ENCODE peak calls at places on chromosomes 6 and 20, in six cellular contexts. One of them, this sample, is unnamed.

GRCh38 chr20:419556-420168 is 11.6 kb downstream of the RBCK1 start:
- DNase-seq in fibroblast of mammary gland: no peak
- DNase-seq in progenitor cell of endocrine pancreas: no peak
- DNase-seq in T-helper 9 cell: no peak
- DNase-seq in CD4-positive, alpha-beta memory T cell: no peak
- DNase-seq in HT-29: peak; percentile 93
- DNase-seq in this sample: no peak

GRCh38 chr6:129567374-129567773 is 142.6 kb downstream of the ARHGAP18 start:
- DNase-seq in HT-29: peak; percentile 39
- DNase-seq in fibroblast of mammary gland: peak; percentile 52
- DNase-seq in CD4-positive, alpha-beta memory T cell: peak; percentile 2
- DNase-seq in progenitor cell of endocrine pancreas: no peak
- DNase-seq in T-helper 9 cell: no peak
- DNase-seq in this sample: no peak

GRCh38 chr6:219641-220198 is 72.6 kb upstream of the DUSP22 start:
- DNase-seq in fibroblast of mammary gland: peak; percentile 63
- DNase-seq in CD4-positive, alpha-beta memory T cell: no peak
- DNase-seq in T-helper 9 cell: no peak
- DNase-seq in HT-29: no peak
- DNase-seq in progenitor cell of endocrine pancreas: no peak
- DNase-seq in this sample: no peak

GRCh38 chr6:146546440-146546839 is 2.8 kb downstream of the RAB32 start:
- DNase-seq in HT-29: no peak
- DNase-seq in T-helper 9 cell: no peak
- DNase-seq in fibroblast of mammary gland: peak; percentile 86
- DNase-seq in progenitor cell of endocrine pancreas: no peak
- DNase-seq in CD4-positive, alpha-beta memory T cell: no peak
- DNase-seq in this sample: no peak

GRCh38 chr6:28810655-28811053 is 113.1 kb downstream of the TRIM27 start:
- DNase-seq in T-helper 9 cell: no peak
- DNase-seq in fibroblast of mammary gland: no peak
- DNase-seq in HT-29: no peak
- DNase-seq in CD4-positive, alpha-beta memory T cell: no peak
- DNase-seq in progenitor cell of endocrine pancreas: no peak
- DNase-seq in this sample: no peak

GRCh38 chr20:53146201-53146891 is 174.2 kb downstream of the TSHZ2 start:
- DNase-seq in CD4-positive, alpha-beta memory T cell: no peak
- DNase-seq in progenitor cell of endocrine pancreas: no peak
- DNase-seq in HT-29: no peak
- DNase-seq in T-helper 9 cell: no peak
- DNase-seq in fibroblast of mammary gland: no peak
- DNase-seq in this sample: no peak

GRCh38 chr6:29502597-29502996 is 14.8 kb upstream of the MAS1L start:
- DNase-seq in progenitor cell of endocrine pancreas: no peak
- DNase-seq in fibroblast of mammary gland: peak; percentile 64
- DNase-seq in T-helper 9 cell: no peak
- DNase-seq in CD4-positive, alpha-beta memory T cell: no peak
- DNase-seq in HT-29: no peak
- DNase-seq in this sample: no peak

GRCh38 chr6:136069119-136069518 is 181.0 kb downstream of the MTFR2 start:
- DNase-seq in CD4-positive, alpha-beta memory T cell: no peak
- DNase-seq in fibroblast of mammary gland: peak; percentile 87
- DNase-seq in progenitor cell of endocrine pancreas: no peak
- DNase-seq in T-helper 9 cell: no peak
- DNase-seq in HT-29: no peak
- DNase-seq in this sample: no peak

GRCh38 chr20:13333036-13333435 is 112.0 kb downstream of the ISM1 start:
- DNase-seq in CD4-positive, alpha-beta memory T cell: no peak
- DNase-seq in T-helper 9 cell: no peak
- DNase-seq in progenitor cell of endocrine pancreas: no peak
- DNase-seq in HT-29: no peak
- DNase-seq in fibroblast of mammary gland: no peak
- DNase-seq in this sample: no peak

GRCh38 chr20:61980647-61981583 is 84.8 kb downstream of the TAF4 start:
- DNase-seq in CD4-positive, alpha-beta memory T cell: no peak
- DNase-seq in progenitor cell of endocrine pancreas: no peak
- DNase-seq in HT-29: peak; percentile 77
- DNase-seq in fibroblast of mammary gland: peak; percentile 20
- DNase-seq in T-helper 9 cell: no peak
- DNase-seq in this sample: no peak

GRCh38 chr6:169725270-169726048 is 1.2 kb upstream of the PHF10 start:
- DNase-seq in fibroblast of mammary gland: peak; percentile 93
- DNase-seq in HT-29: peak; percentile 71
- DNase-seq in progenitor cell of endocrine pancreas: peak; percentile 30
- DNase-seq in T-helper 9 cell: no peak
- DNase-seq in CD4-positive, alpha-beta memory T cell: no peak
- DNase-seq in this sample: no peak

GRCh38 chr6:157442296-157442695 is 61.3 kb downstream of the ZDHHC14 start:
- DNase-seq in fibroblast of mammary gland: peak; percentile 63
- DNase-seq in progenitor cell of endocrine pancreas: no peak
- DNase-seq in CD4-positive, alpha-beta memory T cell: no peak
- DNase-seq in HT-29: no peak
- DNase-seq in T-helper 9 cell: no peak
- DNase-seq in this sample: no peak

GRCh38 chr6:44198684-44199083 is 18.0 kb upstream of the MYMX start:
- DNase-seq in fibroblast of mammary gland: no peak
- DNase-seq in HT-29: no peak
- DNase-seq in progenitor cell of endocrine pancreas: no peak
- DNase-seq in T-helper 9 cell: no peak
- DNase-seq in CD4-positive, alpha-beta memory T cell: no peak
- DNase-seq in this sample: no peak

GRCh38 chr6:12383448-12383847 is 93.3 kb downstream of the EDN1 start:
- DNase-seq in HT-29: no peak
- DNase-seq in fibroblast of mammary gland: no peak
- DNase-seq in T-helper 9 cell: no peak
- DNase-seq in CD4-positive, alpha-beta memory T cell: no peak
- DNase-seq in progenitor cell of endocrine pancreas: no peak
- DNase-seq in this sample: no peak

GRCh38 chr6:121297699-121298098 is 36.6 kb downstream of the TBC1D32 start:
- DNase-seq in HT-29: no peak
- DNase-seq in progenitor cell of endocrine pancreas: no peak
- DNase-seq in T-helper 9 cell: no peak
- DNase-seq in CD4-positive, alpha-beta memory T cell: no peak
- DNase-seq in fibroblast of mammary gland: peak; percentile 51
- DNase-seq in this sample: no peak

GRCh38 chr6:24431045-24431451 is 28.3 kb downstream of the MRS2 start:
- DNase-seq in progenitor cell of endocrine pancreas: no peak
- DNase-seq in HT-29: peak; percentile 72
- DNase-seq in fibroblast of mammary gland: peak; percentile 64
- DNase-seq in T-helper 9 cell: no peak
- DNase-seq in CD4-positive, alpha-beta memory T cell: peak; percentile 33
- DNase-seq in this sample: no peak

GRCh38 chr20:40688129-40689099 is 622 bp downstream of the MAFB start:
- DNase-seq in fibroblast of mammary gland: peak; percentile 20
- DNase-seq in T-helper 9 cell: no peak
- DNase-seq in HT-29: no peak
- DNase-seq in CD4-positive, alpha-beta memory T cell: no peak
- DNase-seq in progenitor cell of endocrine pancreas: no peak
- DNase-seq in this sample: peak; percentile 90

GRCh38 chr6:167079853-167080297 is 43.0 kb upstream of the CCR6 start:
- DNase-seq in fibroblast of mammary gland: no peak
- DNase-seq in progenitor cell of endocrine pancreas: no peak
- DNase-seq in HT-29: no peak
- DNase-seq in CD4-positive, alpha-beta memory T cell: peak; percentile 66
- DNase-seq in T-helper 9 cell: peak; percentile 47
- DNase-seq in this sample: no peak

GRCh38 chr6:169452117-169452868 is 198.6 kb upstream of the THBS2 start:
- DNase-seq in HT-29: no peak
- DNase-seq in progenitor cell of endocrine pancreas: no peak
- DNase-seq in fibroblast of mammary gland: peak; percentile 94
- DNase-seq in CD4-positive, alpha-beta memory T cell: no peak
- DNase-seq in T-helper 9 cell: no peak
- DNase-seq in this sample: no peak

GRCh38 chr6:112851141-112851540 is 504.0 kb downstream of the RFPL4B start:
- DNase-seq in T-helper 9 cell: no peak
- DNase-seq in progenitor cell of endocrine pancreas: no peak
- DNase-seq in HT-29: no peak
- DNase-seq in fibroblast of mammary gland: no peak
- DNase-seq in CD4-positive, alpha-beta memory T cell: no peak
- DNase-seq in this sample: no peak

GRCh38 chr20:50594591-50595432 is 84.6 kb downstream of the PTPN1 start:
- DNase-seq in CD4-positive, alpha-beta memory T cell: no peak
- DNase-seq in T-helper 9 cell: no peak
- DNase-seq in fibroblast of mammary gland: no peak
- DNase-seq in progenitor cell of endocrine pancreas: no peak
- DNase-seq in HT-29: no peak
- DNase-seq in this sample: no peak

GRCh38 chr6:138410048-138410735 is 6.2 kb downstream of the HEBP2 start:
- DNase-seq in CD4-positive, alpha-beta memory T cell: no peak
- DNase-seq in HT-29: no peak
- DNase-seq in progenitor cell of endocrine pancreas: no peak
- DNase-seq in T-helper 9 cell: no peak
- DNase-seq in fibroblast of mammary gland: peak; percentile 88
- DNase-seq in this sample: no peak

GRCh38 chr6:71204741-71205140 is 83.9 kb upstream of the OGFRL1 start:
- DNase-seq in progenitor cell of endocrine pancreas: no peak
- DNase-seq in fibroblast of mammary gland: no peak
- DNase-seq in HT-29: no peak
- DNase-seq in CD4-positive, alpha-beta memory T cell: no peak
- DNase-seq in T-helper 9 cell: no peak
- DNase-seq in this sample: no peak

GRCh38 chr6:117795234-117795633 is 111.8 kb upstream of the SLC35F1 start:
- DNase-seq in progenitor cell of endocrine pancreas: no peak
- DNase-seq in T-helper 9 cell: no peak
- DNase-seq in HT-29: peak; percentile 3
- DNase-seq in fibroblast of mammary gland: no peak
- DNase-seq in CD4-positive, alpha-beta memory T cell: no peak
- DNase-seq in this sample: no peak

GRCh38 chr6:44035621-44036020 is 91.6 kb downstream of the MRPL14 start:
- DNase-seq in fibroblast of mammary gland: peak; percentile 72
- DNase-seq in HT-29: no peak
- DNase-seq in T-helper 9 cell: no peak
- DNase-seq in CD4-positive, alpha-beta memory T cell: no peak
- DNase-seq in progenitor cell of endocrine pancreas: no peak
- DNase-seq in this sample: peak; percentile 16

GRCh38 chr6:133426038-133426437 is 184.9 kb downstream of the EYA4 start:
- DNase-seq in HT-29: no peak
- DNase-seq in T-helper 9 cell: no peak
- DNase-seq in fibroblast of mammary gland: no peak
- DNase-seq in progenitor cell of endocrine pancreas: no peak
- DNase-seq in CD4-positive, alpha-beta memory T cell: no peak
- DNase-seq in this sample: no peak

GRCh38 chr6:26240157-26240980 is 124.6 kb upstream of the BTN3A2 start:
- DNase-seq in T-helper 9 cell: peak; percentile 38
- DNase-seq in HT-29: no peak
- DNase-seq in CD4-positive, alpha-beta memory T cell: peak; percentile 81
- DNase-seq in progenitor cell of endocrine pancreas: no peak
- DNase-seq in fibroblast of mammary gland: peak; percentile 72
- DNase-seq in this sample: no peak

GRCh38 chr6:67393356-67393755 is 1241.7 kb upstream of the ADGRB3 start:
- DNase-seq in CD4-positive, alpha-beta memory T cell: no peak
- DNase-seq in T-helper 9 cell: no peak
- DNase-seq in progenitor cell of endocrine pancreas: no peak
- DNase-seq in fibroblast of mammary gland: peak; percentile 4
- DNase-seq in HT-29: no peak
- DNase-seq in this sample: no peak

GRCh38 chr20:31497838-31498540 is 16.3 kb upstream of the HM13 start:
- DNase-seq in T-helper 9 cell: no peak
- DNase-seq in fibroblast of mammary gland: peak; percentile 90
- DNase-seq in CD4-positive, alpha-beta memory T cell: no peak
- DNase-seq in HT-29: no peak
- DNase-seq in progenitor cell of endocrine pancreas: no peak
- DNase-seq in this sample: no peak

GRCh38 chr6:20875369-20875963 is 341.2 kb downstream of the CDKAL1 start:
- DNase-seq in progenitor cell of endocrine pancreas: no peak
- DNase-seq in HT-29: peak; percentile 54
- DNase-seq in fibroblast of mammary gland: peak; percentile 58
- DNase-seq in T-helper 9 cell: no peak
- DNase-seq in CD4-positive, alpha-beta memory T cell: no peak
- DNase-seq in this sample: no peak

GRCh38 chr6:55617272-55617671 is 38.3 kb upstream of the HMGCLL1 start:
- DNase-seq in progenitor cell of endocrine pancreas: no peak
- DNase-seq in HT-29: peak; percentile 67
- DNase-seq in fibroblast of mammary gland: peak; percentile 65
- DNase-seq in CD4-positive, alpha-beta memory T cell: no peak
- DNase-seq in T-helper 9 cell: no peak
- DNase-seq in this sample: no peak

GRCh38 chr6:141203902-141204575 is 928.7 kb upstream of the GJE1 start:
- DNase-seq in CD4-positive, alpha-beta memory T cell: no peak
- DNase-seq in T-helper 9 cell: no peak
- DNase-seq in progenitor cell of endocrine pancreas: no peak
- DNase-seq in HT-29: no peak
- DNase-seq in fibroblast of mammary gland: peak; percentile 96
- DNase-seq in this sample: no peak

GRCh38 chr6:143015300-143015706 is 45.4 kb upstream of the AIG1 start:
- DNase-seq in HT-29: no peak
- DNase-seq in progenitor cell of endocrine pancreas: no peak
- DNase-seq in CD4-positive, alpha-beta memory T cell: no peak
- DNase-seq in fibroblast of mammary gland: peak; percentile 17
- DNase-seq in T-helper 9 cell: no peak
- DNase-seq in this sample: no peak

GRCh38 chr6:136783495-136784270 is 8.6 kb downstream of the MAP3K5 start:
- DNase-seq in progenitor cell of endocrine pancreas: no peak
- DNase-seq in HT-29: no peak
- DNase-seq in fibroblast of mammary gland: no peak
- DNase-seq in T-helper 9 cell: no peak
- DNase-seq in CD4-positive, alpha-beta memory T cell: no peak
- DNase-seq in this sample: no peak

GRCh38 chr20:2692036-2692885 is at the start of gene EBF4:
- DNase-seq in progenitor cell of endocrine pancreas: peak; percentile 34
- DNase-seq in T-helper 9 cell: peak; percentile 17
- DNase-seq in HT-29: no peak
- DNase-seq in CD4-positive, alpha-beta memory T cell: peak; percentile 38
- DNase-seq in fibroblast of mammary gland: peak; percentile 15
- DNase-seq in this sample: peak; percentile 86

GRCh38 chr6:125170376-125170775 is 16.8 kb downstream of the TPD52L1 start:
- DNase-seq in HT-29: no peak
- DNase-seq in fibroblast of mammary gland: peak; percentile 80
- DNase-seq in CD4-positive, alpha-beta memory T cell: no peak
- DNase-seq in progenitor cell of endocrine pancreas: no peak
- DNase-seq in T-helper 9 cell: no peak
- DNase-seq in this sample: no peak

GRCh38 chr6:137724495-137725211 is 142.4 kb upstream of the TNFAIP3 start:
- DNase-seq in T-helper 9 cell: no peak
- DNase-seq in fibroblast of mammary gland: peak; percentile 38
- DNase-seq in CD4-positive, alpha-beta memory T cell: no peak
- DNase-seq in progenitor cell of endocrine pancreas: no peak
- DNase-seq in HT-29: no peak
- DNase-seq in this sample: no peak

This sample was measured in mesenteric fat pad.